ENCODE peak calls at places on chromosomes 6 and 20, in seven cellular contexts. One of them, this sample, is unnamed.
A peak's percentile ranks its signal among the peaks of the same experiment; 100 is the strongest.

GRCh38 chr6:7148100-7148822 is 40.5 kb downstream of the RREB1 start:
- DNase-seq in mucosa of gallbladder: no peak
- DNase-seq in T-helper 2 cell: no peak
- DNase-seq in transverse colon: no peak
- DNase-seq in HCEC 1CT: peak; percentile 90
- DNase-seq in aorta: no peak
- DNase-seq in T-helper 1 cell: no peak
- DNase-seq in this sample: no peak

GRCh38 chr20:45157977-45158376 is 16.7 kb upstream of the PI3 start:
- DNase-seq in mucosa of gallbladder: no peak
- DNase-seq in T-helper 2 cell: no peak
- DNase-seq in transverse colon: no peak
- DNase-seq in HCEC 1CT: peak; percentile 67
- DNase-seq in aorta: no peak
- DNase-seq in T-helper 1 cell: no peak
- DNase-seq in this sample: no peak

GRCh38 chr6:101398716-101399626 is 5.5 kb downstream of the GRIK2 start:
- DNase-seq in mucosa of gallbladder: no peak
- DNase-seq in T-helper 2 cell: no peak
- DNase-seq in transverse colon: no peak
- DNase-seq in HCEC 1CT: peak; percentile 19
- DNase-seq in aorta: no peak
- DNase-seq in T-helper 1 cell: no peak
- DNase-seq in this sample: no peak

GRCh38 chr20:33437141-33437911 is 6.2 kb downstream of the SNTA1 start:
- DNase-seq in mucosa of gallbladder: no peak
- DNase-seq in T-helper 2 cell: no peak
- DNase-seq in transverse colon: no peak
- DNase-seq in HCEC 1CT: no peak
- DNase-seq in aorta: peak; percentile 76
- DNase-seq in T-helper 1 cell: no peak
- DNase-seq in this sample: no peak

GRCh38 chr20:23161968-23162696 is 76.0 kb upstream of the CD93 start:
- DNase-seq in mucosa of gallbladder: peak; percentile 91
- DNase-seq in T-helper 2 cell: no peak
- DNase-seq in transverse colon: peak; percentile 93
- DNase-seq in HCEC 1CT: no peak
- DNase-seq in aorta: peak; percentile 84
- DNase-seq in T-helper 1 cell: no peak
- DNase-seq in this sample: no peak

GRCh38 chr6:31815025-31815838 is at the start of the genes HSPA1A and HSPA1L:
- DNase-seq in mucosa of gallbladder: peak; percentile 97
- DNase-seq in T-helper 2 cell: peak; percentile 38
- DNase-seq in transverse colon: peak; percentile 96
- DNase-seq in HCEC 1CT: peak; percentile 96
- DNase-seq in aorta: peak; percentile 98
- DNase-seq in T-helper 1 cell: peak; percentile 51
- DNase-seq in this sample: peak; percentile 45

GRCh38 chr6:166826264-166826663 is 130.1 kb downstream of the RNASET2 start:
- DNase-seq in mucosa of gallbladder: no peak
- DNase-seq in T-helper 2 cell: no peak
- DNase-seq in transverse colon: no peak
- DNase-seq in HCEC 1CT: no peak
- DNase-seq in aorta: no peak
- DNase-seq in T-helper 1 cell: no peak
- DNase-seq in this sample: no peak

GRCh38 chr6:148608211-148608951 is 138.4 kb upstream of the UST start:
- DNase-seq in mucosa of gallbladder: no peak
- DNase-seq in T-helper 2 cell: no peak
- DNase-seq in transverse colon: no peak
- DNase-seq in HCEC 1CT: peak; percentile 35
- DNase-seq in aorta: no peak
- DNase-seq in T-helper 1 cell: no peak
- DNase-seq in this sample: no peak

GRCh38 chr6:104887350-104887749 is 27.6 kb upstream of the HACE1 start:
- DNase-seq in mucosa of gallbladder: no peak
- DNase-seq in T-helper 2 cell: no peak
- DNase-seq in transverse colon: no peak
- DNase-seq in HCEC 1CT: no peak
- DNase-seq in aorta: no peak
- DNase-seq in T-helper 1 cell: no peak
- DNase-seq in this sample: no peak

GRCh38 chr20:53609501-53610445 is 16.1 kb upstream of the ZNF217 start:
- DNase-seq in mucosa of gallbladder: peak; percentile 48
- DNase-seq in T-helper 2 cell: no peak
- DNase-seq in transverse colon: peak; percentile 66
- DNase-seq in HCEC 1CT: peak; percentile 81
- DNase-seq in aorta: peak; percentile 76
- DNase-seq in T-helper 1 cell: peak; percentile 40
- DNase-seq in this sample: peak; percentile 86

GRCh38 chr20:52748235-52748950 is 223.8 kb upstream of the TSHZ2 start:
- DNase-seq in mucosa of gallbladder: no peak
- DNase-seq in T-helper 2 cell: no peak
- DNase-seq in transverse colon: no peak
- DNase-seq in HCEC 1CT: no peak
- DNase-seq in aorta: no peak
- DNase-seq in T-helper 1 cell: no peak
- DNase-seq in this sample: no peak

GRCh38 chr6:73455865-73456629 is 4.0 kb upstream of the CGAS start:
- DNase-seq in mucosa of gallbladder: no peak
- DNase-seq in T-helper 2 cell: no peak
- DNase-seq in transverse colon: no peak
- DNase-seq in HCEC 1CT: peak; percentile 40
- DNase-seq in aorta: no peak
- DNase-seq in T-helper 1 cell: no peak
- DNase-seq in this sample: no peak

GRCh38 chr6:130524552-130524951 is 158.7 kb downstream of the TMEM200A start:
- DNase-seq in mucosa of gallbladder: no peak
- DNase-seq in T-helper 2 cell: no peak
- DNase-seq in transverse colon: no peak
- DNase-seq in HCEC 1CT: no peak
- DNase-seq in aorta: no peak
- DNase-seq in T-helper 1 cell: no peak
- DNase-seq in this sample: no peak

GRCh38 chr6:30163918-30164654 is 740 bp downstream of the TRIM15 start:
- DNase-seq in mucosa of gallbladder: no peak
- DNase-seq in T-helper 2 cell: no peak
- DNase-seq in transverse colon: no peak
- DNase-seq in HCEC 1CT: no peak
- DNase-seq in aorta: no peak
- DNase-seq in T-helper 1 cell: no peak
- DNase-seq in this sample: no peak

GRCh38 chr6:26199057-26199772 is 112.0 kb downstream of the HFE start:
- DNase-seq in mucosa of gallbladder: peak; percentile 73
- DNase-seq in T-helper 2 cell: no peak
- DNase-seq in transverse colon: peak; percentile 69
- DNase-seq in HCEC 1CT: peak; percentile 96
- DNase-seq in aorta: peak; percentile 76
- DNase-seq in T-helper 1 cell: peak; percentile 48
- DNase-seq in this sample: peak; percentile 47

GRCh38 chr6:112116215-112116614 is 28.8 kb downstream of the FAM229B start:
- DNase-seq in mucosa of gallbladder: no peak
- DNase-seq in T-helper 2 cell: no peak
- DNase-seq in transverse colon: no peak
- DNase-seq in HCEC 1CT: no peak
- DNase-seq in aorta: no peak
- DNase-seq in T-helper 1 cell: no peak
- DNase-seq in this sample: no peak

GRCh38 chr6:74749211-74750142 is 456.4 kb downstream of the COL12A1 start:
- DNase-seq in mucosa of gallbladder: no peak
- DNase-seq in T-helper 2 cell: no peak
- DNase-seq in transverse colon: no peak
- DNase-seq in HCEC 1CT: peak; percentile 6
- DNase-seq in aorta: no peak
- DNase-seq in T-helper 1 cell: no peak
- DNase-seq in this sample: no peak

GRCh38 chr6:27280540-27281000 is 31.5 kb downstream of the POM121L2 start:
- DNase-seq in mucosa of gallbladder: no peak
- DNase-seq in T-helper 2 cell: no peak
- DNase-seq in transverse colon: no peak
- DNase-seq in HCEC 1CT: peak; percentile 40
- DNase-seq in aorta: no peak
- DNase-seq in T-helper 1 cell: no peak
- DNase-seq in this sample: no peak

GRCh38 chr6:9540534-9541126 is 874.2 kb downstream of the TFAP2A start:
- DNase-seq in mucosa of gallbladder: no peak
- DNase-seq in T-helper 2 cell: no peak
- DNase-seq in transverse colon: no peak
- DNase-seq in HCEC 1CT: peak; percentile 57
- DNase-seq in aorta: no peak
- DNase-seq in T-helper 1 cell: no peak
- DNase-seq in this sample: no peak

GRCh38 chr6:42292002-42292735 is 74.5 kb upstream of the MRPS10 start:
- DNase-seq in mucosa of gallbladder: no peak
- DNase-seq in T-helper 2 cell: no peak
- DNase-seq in transverse colon: no peak
- DNase-seq in HCEC 1CT: peak; percentile 76
- DNase-seq in aorta: no peak
- DNase-seq in T-helper 1 cell: no peak
- DNase-seq in this sample: no peak

GRCh38 chr6:112199001-112199403 is 55.4 kb downstream of the LAMA4 start:
- DNase-seq in mucosa of gallbladder: no peak
- DNase-seq in T-helper 2 cell: no peak
- DNase-seq in transverse colon: no peak
- DNase-seq in HCEC 1CT: no peak
- DNase-seq in aorta: no peak
- DNase-seq in T-helper 1 cell: no peak
- DNase-seq in this sample: no peak

GRCh38 chr6:3918474-3918873 is 69.3 kb downstream of the FAM50B start:
- DNase-seq in mucosa of gallbladder: no peak
- DNase-seq in T-helper 2 cell: no peak
- DNase-seq in transverse colon: no peak
- DNase-seq in HCEC 1CT: no peak
- DNase-seq in aorta: no peak
- DNase-seq in T-helper 1 cell: no peak
- DNase-seq in this sample: no peak

GRCh38 chr20:54014301-54014914 is 56.0 kb downstream of the BCAS1 start:
- DNase-seq in mucosa of gallbladder: no peak
- DNase-seq in T-helper 2 cell: no peak
- DNase-seq in transverse colon: no peak
- DNase-seq in HCEC 1CT: no peak
- DNase-seq in aorta: no peak
- DNase-seq in T-helper 1 cell: no peak
- DNase-seq in this sample: no peak

GRCh38 chr6:90495216-90495817 is 91.6 kb downstream of the MAP3K7 start:
- DNase-seq in mucosa of gallbladder: no peak
- DNase-seq in T-helper 2 cell: no peak
- DNase-seq in transverse colon: no peak
- DNase-seq in HCEC 1CT: no peak
- DNase-seq in aorta: no peak
- DNase-seq in T-helper 1 cell: no peak
- DNase-seq in this sample: no peak

GRCh38 chr6:156993713-156994112 is 216.5 kb downstream of the ARID1B start:
- DNase-seq in mucosa of gallbladder: no peak
- DNase-seq in T-helper 2 cell: no peak
- DNase-seq in transverse colon: no peak
- DNase-seq in HCEC 1CT: no peak
- DNase-seq in aorta: no peak
- DNase-seq in T-helper 1 cell: no peak
- DNase-seq in this sample: no peak

GRCh38 chr6:27582928-27583725 is 110.2 kb upstream of the ZNF184 start:
- DNase-seq in mucosa of gallbladder: no peak
- DNase-seq in T-helper 2 cell: no peak
- DNase-seq in transverse colon: no peak
- DNase-seq in HCEC 1CT: peak; percentile 70
- DNase-seq in aorta: no peak
- DNase-seq in T-helper 1 cell: no peak
- DNase-seq in this sample: no peak

GRCh38 chr6:158655569-158656450 is 6.0 kb downstream of the SYTL3 start:
- DNase-seq in mucosa of gallbladder: no peak
- DNase-seq in T-helper 2 cell: no peak
- DNase-seq in transverse colon: no peak
- DNase-seq in HCEC 1CT: no peak
- DNase-seq in aorta: no peak
- DNase-seq in T-helper 1 cell: no peak
- DNase-seq in this sample: no peak

GRCh38 chr6:16146527-16146955 is 17.7 kb downstream of the MYLIP start:
- DNase-seq in mucosa of gallbladder: peak; percentile 45
- DNase-seq in T-helper 2 cell: no peak
- DNase-seq in transverse colon: no peak
- DNase-seq in HCEC 1CT: no peak
- DNase-seq in aorta: peak; percentile 55
- DNase-seq in T-helper 1 cell: no peak
- DNase-seq in this sample: no peak

GRCh38 chr6:162058281-162058875 is 669.2 kb downstream of the PRKN start:
- DNase-seq in mucosa of gallbladder: peak; percentile 85
- DNase-seq in T-helper 2 cell: no peak
- DNase-seq in transverse colon: no peak
- DNase-seq in HCEC 1CT: no peak
- DNase-seq in aorta: no peak
- DNase-seq in T-helper 1 cell: no peak
- DNase-seq in this sample: no peak

GRCh38 chr20:17558154-17558940 is 11.5 kb upstream of the DSTN start:
- DNase-seq in mucosa of gallbladder: peak; percentile 40
- DNase-seq in T-helper 2 cell: no peak
- DNase-seq in transverse colon: peak; percentile 35
- DNase-seq in HCEC 1CT: peak; percentile 93
- DNase-seq in aorta: peak; percentile 81
- DNase-seq in T-helper 1 cell: no peak
- DNase-seq in this sample: no peak

GRCh38 chr20:17751640-17752039 is 51.9 kb downstream of the BANF2 start:
- DNase-seq in mucosa of gallbladder: no peak
- DNase-seq in T-helper 2 cell: no peak
- DNase-seq in transverse colon: no peak
- DNase-seq in HCEC 1CT: no peak
- DNase-seq in aorta: no peak
- DNase-seq in T-helper 1 cell: no peak
- DNase-seq in this sample: no peak

GRCh38 chr6:92779758-92780157 is 639.6 kb downstream of the EPHA7 start:
- DNase-seq in mucosa of gallbladder: peak; percentile 38
- DNase-seq in T-helper 2 cell: no peak
- DNase-seq in transverse colon: no peak
- DNase-seq in HCEC 1CT: peak; percentile 6
- DNase-seq in aorta: no peak
- DNase-seq in T-helper 1 cell: no peak
- DNase-seq in this sample: no peak

GRCh38 chr20:34127787-34128186 is 15.7 kb upstream of the EIF2S2 start:
- DNase-seq in mucosa of gallbladder: no peak
- DNase-seq in T-helper 2 cell: no peak
- DNase-seq in transverse colon: no peak
- DNase-seq in HCEC 1CT: no peak
- DNase-seq in aorta: no peak
- DNase-seq in T-helper 1 cell: no peak
- DNase-seq in this sample: no peak

GRCh38 chr6:125019873-125020272 is 57.6 kb downstream of the RNF217 start:
- DNase-seq in mucosa of gallbladder: no peak
- DNase-seq in T-helper 2 cell: no peak
- DNase-seq in transverse colon: no peak
- DNase-seq in HCEC 1CT: no peak
- DNase-seq in aorta: no peak
- DNase-seq in T-helper 1 cell: no peak
- DNase-seq in this sample: no peak

GRCh38 chr6:30154709-30155521 is 6.1 kb downstream of the TRIM10 start:
- DNase-seq in mucosa of gallbladder: peak; percentile 59
- DNase-seq in T-helper 2 cell: no peak
- DNase-seq in transverse colon: peak; percentile 63
- DNase-seq in HCEC 1CT: peak; percentile 69
- DNase-seq in aorta: no peak
- DNase-seq in T-helper 1 cell: no peak
- DNase-seq in this sample: no peak